ENCODE peak calls at places on chromosomes 3 and 15, in nine cellular contexts. N is hepatic stellate cell; H is mucosa of gallbladder; V is GM12891; Y is CD8-positive, alpha-beta T cell; X is SW480; Q is activated T-cell treated with anti-CD3 and anti-CD28 coated beads, Interleukin-2, amount 50 U/mL, for 24 hours; T is ecto neural progenitor cell; L is activated naive CD8-positive, alpha-beta T cell treated with anti-CD3 and anti-CD28 coated beads for 36 hours. A is an unnamed sample.

GRCh38 chr3:99720985-99721632 is 82.7 kb downstream of the COL8A1 start:
- DNase-seq in T (no peak), H (no peak), Y (no peak), V (no peak), L (no peak), X (peak; percentile 4), N (no peak), Q (no peak), A (no peak)

GRCh38 chr15:70722266-70723123 is 40.9 kb downstream of the UACA start:
- DNase-seq in V (peak; percentile 11), L (no peak), Y (no peak), X (peak; percentile 73), H (no peak), N (peak; percentile 29), T (no peak), Q (no peak), A (peak; percentile 39)

GRCh38 chr3:42300013-42300412 is 34.0 kb upstream of the CCK start:
- DNase-seq in Q (no peak), N (no peak), X (peak; percentile 65), H (peak; percentile 45), V (no peak), Y (peak; percentile 3), L (peak; percentile 21), T (peak; percentile 57), A (peak; percentile 18)

GRCh38 chr3:13811614-13812013 is 68.3 kb downstream of the WNT7A start:
- DNase-seq in Q (no peak), T (no peak), L (no peak), N (no peak), H (no peak), V (no peak), Y (no peak), X (no peak), A (no peak)

GRCh38 chr15:69082556-69082955 is 68.1 kb downstream of the NOX5 start:
- DNase-seq in Y (no peak), V (no peak), X (no peak), N (no peak), T (no peak), L (no peak), H (no peak), Q (no peak), A (peak; percentile 2)

GRCh38 chr15:68366314-68366713 is 65.6 kb downstream of the ITGA11 start:
- DNase-seq in X (no peak), Q (no peak), V (no peak), N (no peak), T (no peak), L (no peak), Y (no peak), H (no peak), A (no peak)

GRCh38 chr3:62876064-62876463 is 848 bp upstream of the CADPS start:
- DNase-seq in N (no peak), H (peak; percentile 71), X (peak; percentile 63), V (no peak), Y (no peak), T (peak; percentile 82), Q (no peak), L (peak; percentile 2), A (peak; percentile 66)

GRCh38 chr15:60918234-60918964 is 310.7 kb downstream of the RORA start:
- DNase-seq in N (no peak), T (no peak), X (no peak), V (no peak), Q (no peak), Y (no peak), L (no peak), H (peak; percentile 71), A (no peak)

A was measured in HT1080.